ENCODE peak calls at places on chromosomes 4 and X, in five cellular contexts. L is NCI-H226, Q is NCI-H748 treated with DMSO at 0.1 percent for 48 hours, Z is ACHN, I is NCI-H345. B is an unnamed sample.

GRCh38 chr4:173538148-173538902 is 8.3 kb upstream of the HAND2 start:
- DNase-seq in L (no peak), Q (peak), Z (no peak), I (peak), B (peak)

GRCh38 chr4:52160859-52161258 is 109.8 kb downstream of the SPATA18 start:
- DNase-seq in L (no peak), Q (no peak), Z (no peak), I (no peak), B (no peak)

GRCh38 chr4:138235419-138235952 is 6.7 kb downstream of the SLC7A11 start:
- DNase-seq in L (peak), Q (no peak), Z (peak), I (no peak), B (no peak)

GRCh38 chr4:3047464-3048286 is 26.7 kb downstream of the HTT-AS start:
- DNase-seq in L (no peak), Q (peak), Z (peak), I (peak), B (no peak)

GRCh38 chr4:89021678-89022077 is 35.3 kb downstream of the FAM13A start:
- DNase-seq in L (no peak), Q (no peak), Z (no peak), I (no peak), B (no peak)

GRCh38 chrX:119726900-119727555 is 31.4 kb upstream of the SOWAHD start:
- DNase-seq in L (no peak), Q (no peak), Z (no peak), I (no peak), B (no peak)

GRCh38 chrX:153693216-153694086 is 5.7 kb downstream of the SLC6A8 start:
- DNase-seq in L (no peak), Q (no peak), Z (no peak), I (no peak), B (no peak)

GRCh38 chrX:16516473-16516872 is 133.5 kb upstream of the S100G start:
- DNase-seq in L (no peak), Q (no peak), Z (no peak), I (no peak), B (no peak)

GRCh38 chr4:20193522-20193902 is 58.2 kb upstream of the SLIT2 start:
- DNase-seq in L (no peak), Q (no peak), Z (no peak), I (no peak), B (no peak)

GRCh38 chr4:138897818-138898226 is 117.8 kb upstream of the NOCT start:
- DNase-seq in L (peak), Q (peak), Z (peak), I (peak), B (no peak)

GRCh38 chr4:14783011-14783877 is 219.0 kb upstream of the CPEB2 start:
- DNase-seq in L (peak), Q (no peak), Z (no peak), I (no peak), B (no peak)

GRCh38 chrX:12263211-12263610 is 124.9 kb downstream of the FRMPD4 start:
- DNase-seq in L (no peak), Q (no peak), Z (no peak), I (no peak), B (no peak)

GRCh38 chr4:128916832-128917231 is 107.3 kb downstream of the JADE1 start:
- DNase-seq in L (no peak), Q (no peak), Z (no peak), I (no peak), B (no peak)

GRCh38 chr4:158442736-158443135 is 78.9 kb upstream of the RXFP1 start:
- DNase-seq in L (no peak), Q (no peak), Z (no peak), I (no peak), B (no peak)

B was measured in NCI-H2081 treated with DMSO at 0.1 percent for 48 hours.